ENCODE peak calls at places on chromosomes 4 and X, in seven cellular contexts. K is cardiac muscle cell, W is neural crest cell, B is A549, Z is right lobe of liver, L is prostate gland, M is fibroblast of lung. V is an unnamed sample.

GRCh38 chr4:145132521-145133098 is 34.5 kb downstream of the ABCE1 start:
- DNase-seq in B (no peak), W (no peak), M (peak; percentile 42), L (no peak), Z (no peak), K (peak; percentile 39), V (no peak)

GRCh38 chr4:133162941-133163340 is 13.8 kb downstream of the PCDH10 start:
- DNase-seq in B (no peak), W (no peak), M (peak; percentile 46), Z (no peak), K (no peak), L (no peak), V (no peak)

GRCh38 chrX:29902004-29902403 is 313.4 kb upstream of the MAGEB2 start:
- DNase-seq in M (no peak), Z (no peak), L (no peak), W (no peak), K (no peak), B (no peak), V (no peak)

GRCh38 chrX:71944369-71944768 is 33.7 kb downstream of the NHSL2 start:
- DNase-seq in L (no peak), W (no peak), B (no peak), M (no peak), K (no peak), Z (no peak), V (no peak)

GRCh38 chrX:69153060-69153730 is 12.1 kb downstream of the PJA1 start:
- DNase-seq in K (peak; percentile 86), L (no peak), W (peak; percentile 55), B (no peak), M (no peak), Z (no peak), V (no peak)

GRCh38 chrX:139875831-139876230 is 57.0 kb downstream of the ATP11C start:
- DNase-seq in B (no peak), M (peak; percentile 29), K (peak; percentile 36), W (no peak), L (no peak), Z (no peak), V (no peak)

GRCh38 chr4:109233585-109233984 is 68.9 kb downstream of the COL25A1 start:
- DNase-seq in Z (no peak), K (no peak), M (no peak), L (no peak), W (no peak), B (no peak), V (no peak)

GRCh38 chr4:145278341-145279121 is 98.1 kb upstream of the OTUD4 start:
- DNase-seq in B (no peak), K (peak; percentile 32), W (no peak), Z (no peak), M (peak; percentile 87), L (no peak), V (no peak)

GRCh38 chrX:154115071-154115470 is 17.6 kb upstream of the MECP2 start:
- DNase-seq in K (no peak), M (no peak), L (no peak), B (no peak), Z (no peak), W (no peak), V (no peak)

GRCh38 chrX:115531818-115532403 is 29.1 kb upstream of the PLS3 start:
- DNase-seq in K (peak; percentile 41), L (no peak), M (peak; percentile 51), Z (no peak), W (no peak), B (peak; percentile 15), V (no peak)

GRCh38 chr4:89438102-89438831 is 130.7 kb upstream of the GPRIN3 start:
- DNase-seq in M (no peak), B (peak; percentile 70), Z (no peak), K (peak; percentile 54), W (no peak), L (peak; percentile 9), V (peak; percentile 13)

GRCh38 chr4:114103908-114104307 is 124.5 kb upstream of the ARSJ start:
- DNase-seq in K (no peak), M (no peak), W (no peak), Z (no peak), B (no peak), L (no peak), V (no peak)

GRCh38 chr4:6541789-6542188 is 33.2 kb upstream of the MAN2B2 start:
- DNase-seq in M (no peak), B (no peak), L (no peak), Z (no peak), K (no peak), W (no peak), V (no peak)

GRCh38 chr4:183409463-183409862 is 35.0 kb upstream of the CDKN2AIP start:
- DNase-seq in W (no peak), L (no peak), M (no peak), Z (no peak), B (no peak), K (no peak), V (no peak)

GRCh38 chr4:69069085-69069484 is 27.2 kb upstream of the UGT2B7 start:
- DNase-seq in K (no peak), M (no peak), W (no peak), Z (no peak), L (no peak), B (no peak), V (no peak)

GRCh38 chr4:80781436-80781835 is 249.1 kb upstream of the BMP3 start:
- DNase-seq in B (no peak), K (no peak), Z (no peak), M (peak; percentile 8), L (no peak), W (no peak), V (no peak)

GRCh38 chr4:15402146-15402545 is 25.7 kb upstream of the C1QTNF7 start:
- DNase-seq in B (no peak), Z (no peak), L (no peak), M (peak; percentile 56), W (no peak), K (peak; percentile 60), V (no peak)

GRCh38 chr4:16995451-16995850 is 97.0 kb upstream of the LDB2 start:
- DNase-seq in B (no peak), L (no peak), M (no peak), Z (no peak), K (peak; percentile 14), W (no peak), V (no peak)

GRCh38 chr4:92387459-92388069 is 83.8 kb downstream of the GRID2 start:
- DNase-seq in K (peak; percentile 74), Z (no peak), B (peak; percentile 45), W (peak; percentile 8), L (no peak), M (peak; percentile 46), V (no peak)

GRCh38 chr4:3508542-3508941 is 23.7 kb downstream of the LRPAP1 start:
- DNase-seq in K (no peak), W (no peak), M (no peak), B (no peak), L (no peak), Z (no peak), V (no peak)

GRCh38 chrX:68902706-68903105 is 73.9 kb downstream of the EFNB1 start:
- DNase-seq in L (no peak), K (no peak), B (no peak), W (no peak), M (no peak), Z (no peak), V (no peak)

GRCh38 chrX:43446752-43447151 is 209.3 kb upstream of the MAOA start:
- DNase-seq in W (no peak), L (no peak), M (no peak), B (no peak), Z (no peak), K (no peak), V (no peak)

DNA sequence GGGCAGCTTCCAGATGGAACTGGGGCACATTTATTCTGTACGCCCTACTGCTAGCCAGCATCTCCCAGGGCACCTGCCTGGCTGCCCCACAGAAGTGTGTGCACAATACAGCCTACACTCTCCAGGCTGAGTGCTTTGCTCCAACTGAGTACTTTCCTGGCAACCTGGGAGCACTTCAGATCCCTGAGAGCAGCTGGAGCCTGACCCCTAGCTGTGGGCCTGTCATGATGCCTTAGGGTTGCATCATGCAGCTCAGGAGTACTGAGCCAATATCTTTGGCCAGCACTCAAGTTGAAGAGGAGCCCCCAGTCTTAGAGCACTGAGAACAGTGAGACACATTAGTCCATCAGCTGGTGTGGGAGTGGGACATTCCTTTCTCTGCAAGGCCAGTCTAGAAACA is 321.9 kb downstream of the CFAP47 start:
- DNase-seq in K (no peak), W (no peak), B (no peak), Z (no peak), M (no peak), L (no peak), V (no peak)
- TF ChIP-seq CTCF in K (no peak), W (no peak), B (no peak), Z (no peak), M (no peak), L (no peak), V (no peak)

GRCh38 chrX:24186483-24186882 is 37.0 kb downstream of the ZFX start:
- DNase-seq in L (no peak), K (no peak), Z (no peak), M (no peak), W (no peak), B (no peak), V (no peak)

GRCh38 chrX:24186986-24187385 is 37.5 kb downstream of the ZFX start:
- DNase-seq in L (no peak), B (no peak), Z (no peak), M (no peak), W (no peak), K (no peak), V (no peak)

GRCh38 chrX:24178441-24178840 is 28.9 kb downstream of the ZFX start:
- DNase-seq in W (no peak), K (no peak), M (no peak), Z (no peak), B (no peak), L (no peak), V (no peak)

GRCh38 chrX:24189490-24189889 is 40.0 kb downstream of the ZFX start:
- DNase-seq in W (no peak), Z (no peak), K (no peak), M (no peak), L (no peak), B (no peak), V (no peak)

GRCh38 chrX:24184018-24184417 is 34.5 kb downstream of the ZFX start:
- DNase-seq in Z (no peak), L (no peak), K (peak; percentile 66), M (no peak), W (no peak), B (no peak), V (no peak)
- TF ChIP-seq CTCF in Z (no peak), L (no peak), K (no peak), M (no peak), W (no peak), B (no peak), V (no peak)

GRCh38 chr4:22356996-22357596 is 158.8 kb downstream of the ADGRA3 start:
- DNase-seq in K (peak; percentile 57), B (peak; percentile 13), Z (no peak), M (peak; percentile 29), L (no peak), W (no peak), V (no peak)
- TF ChIP-seq CTCF in K (peak; percentile 50), B (no peak), Z (peak; percentile 26), M (peak; percentile 43), L (peak; percentile 28), W (peak; percentile 49), V (peak; percentile 40)

DNA sequence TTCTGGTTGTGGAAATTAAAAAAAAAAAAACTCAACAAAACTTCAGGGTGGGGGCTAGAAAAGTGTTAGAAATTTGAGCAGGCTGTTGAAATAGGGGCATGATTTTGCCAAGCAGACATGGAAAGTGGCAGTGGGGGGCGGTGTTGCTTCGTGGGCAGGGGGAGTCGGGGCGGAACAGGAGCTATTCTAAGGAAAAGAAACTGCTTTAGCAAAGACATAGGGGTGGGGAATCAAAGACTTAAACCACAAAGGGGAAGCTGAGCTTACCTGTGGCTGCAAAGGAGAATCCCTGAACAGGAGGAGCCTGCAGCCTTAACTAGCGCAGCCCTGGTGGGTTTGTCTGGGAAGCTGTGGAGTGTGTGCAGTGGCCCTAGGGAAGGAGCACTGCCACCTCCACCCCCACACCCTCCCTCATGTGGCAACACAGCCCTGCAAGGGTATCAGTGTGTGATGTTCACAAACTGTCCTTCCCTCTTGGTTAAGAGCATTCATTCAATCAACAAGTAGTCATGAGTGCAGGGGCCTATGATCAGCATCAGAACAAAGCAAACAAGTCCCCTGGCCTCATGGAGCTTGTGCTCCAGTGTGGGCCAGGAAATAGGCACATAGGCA is 20.5 kb downstream of the SEL1L3 start:
- DNase-seq in M (no peak), B (no peak), L (no peak), K (no peak), Z (no peak), W (no peak), V (no peak)
- TF ChIP-seq CTCF in M (no peak), B (no peak), L (no peak), K (peak; percentile 12), Z (no peak), W (no peak), V (no peak)

V was measured in progenitor cell of endocrine pancreas.